ENCODE peak calls at places on chromosomes 7 and 10, in seven cellular contexts. P is fibroblast of mammary gland; B is immature natural killer cell; W is SW480; I is stimulated activated CD4-positive, alpha-beta T cell treated with anti-CD3 and anti-CD28 coated beads, Interleukin-1b, Interleukin-23, amount 100 ng/mL, for 4 hours; Z is GM19239; X is iris pigment epithelial cell. J is an unnamed sample.

GRCh38 chr7:134660961-134661376 is 14.3 kb downstream of the BPGM start:
- DNase-seq in P (peak; percentile 65), B (no peak), W (no peak), I (no peak), Z (no peak), X (peak; percentile 95), J (peak; percentile 25)

GRCh38 chr10:50417906-50418697 is 166.8 kb upstream of the ASAH2 start:
- DNase-seq in P (peak; percentile 90), B (peak; percentile 13), W (peak; percentile 94), I (no peak), Z (peak; percentile 55), X (peak; percentile 91), J (peak; percentile 74)

GRCh38 chr10:77770081-77770867 is 132.7 kb upstream of the KCNMA1 start:
- DNase-seq in P (no peak), B (no peak), W (no peak), I (no peak), Z (no peak), X (no peak), J (no peak)

GRCh38 chr7:143381427-143382125 is 431 bp downstream of the ZYX start:
- DNase-seq in P (peak; percentile 77), B (no peak), W (no peak), I (no peak), Z (no peak), X (peak; percentile 78), J (peak; percentile 31)

GRCh38 chr7:95688931-95689453 is 83.4 kb upstream of the DYNC1I1 start:
- DNase-seq in P (peak; percentile 56), B (no peak), W (no peak), I (no peak), Z (no peak), X (peak; percentile 38), J (peak; percentile 37)

GRCh38 chr7:30206466-30206865 is 71.7 kb downstream of the MTURN start:
- DNase-seq in P (peak; percentile 19), B (no peak), W (peak; percentile 88), I (no peak), Z (no peak), X (peak; percentile 27), J (no peak)

GRCh38 chr10:90871761-90872647 is at the start of gene RPP30:
- DNase-seq in P (peak; percentile 72), B (peak; percentile 71), W (peak; percentile 81), I (peak; percentile 67), Z (peak; percentile 58), X (peak; percentile 90), J (no peak)

GRCh38 chr7:107201795-107202450 is 33.1 kb downstream of the HBP1 start:
- DNase-seq in P (peak; percentile 31), B (no peak), W (peak; percentile 64), I (no peak), Z (peak; percentile 21), X (peak; percentile 28), J (peak; percentile 39)

GRCh38 chr10:124595143-124595883 is 133.7 kb downstream of the LHPP start:
- DNase-seq in P (no peak), B (no peak), W (no peak), I (no peak), Z (no peak), X (no peak), J (no peak)

J was measured in pons.